ENCODE peak calls at places on chromosome 5, in five cellular contexts. F, Z, Q, S and Y are unnamed samples.

GRCh38 chr5:67677422-67677970 is 480.9 kb upstream of the CD180 start:
- DNase-seq in F (no peak), Z (no peak), Q (no peak), S (no peak), Y (no peak)

GRCh38 chr5:2905741-2906140 is 154.3 kb upstream of the IRX2 start:
- DNase-seq in F (no peak), Z (no peak), Q (no peak), S (no peak), Y (no peak)

GRCh38 chr5:173790177-173790719 is 97.9 kb upstream of the CPEB4 start:
- DNase-seq in F (no peak), Z (no peak), Q (no peak), S (no peak), Y (no peak)

GRCh38 chr5:39157679-39158078 is 61.7 kb downstream of the FYB1 start:
- DNase-seq in F (no peak), Z (no peak), Q (no peak), S (no peak), Y (no peak)

GRCh38 chr5:160665460-160665859 is 186.6 kb downstream of the ATP10B start:
- DNase-seq in F (no peak), Z (no peak), Q (no peak), S (no peak), Y (no peak)

GRCh38 chr5:66896207-66896606 is 300.0 kb downstream of the MAST4 start:
- DNase-seq in F (no peak), Z (no peak), Q (peak; percentile 99), S (no peak), Y (no peak)

GRCh38 chr5:37554938-37555337 is 175.8 kb downstream of the WDR70 start:
- DNase-seq in F (no peak), Z (peak; percentile 41), Q (peak; percentile 34), S (no peak), Y (no peak)

GRCh38 chr5:133514456-133514855 is 97.9 kb downstream of the FSTL4 start:
- DNase-seq in F (no peak), Z (no peak), Q (no peak), S (no peak), Y (no peak)

GRCh38 chr5:153659337-153659736 is 168.9 kb downstream of the GRIA1 start:
- DNase-seq in F (no peak), Z (no peak), Q (peak; percentile 42), S (no peak), Y (no peak)

GRCh38 chr5:140855772-140856674 is at the start of gene PCDHA10:
- DNase-seq in F (no peak), Z (peak; percentile 76), Q (no peak), S (no peak), Y (no peak)
- TF ChIP-seq CTCF in F (no peak), Z (peak; percentile 72), Q (no peak), S (no peak), Y (no peak)

GRCh38 chr5:180898621-180899246 is at the start of gene BTNL8:
- DNase-seq in F (no peak), Z (no peak), Q (peak; percentile 41), S (no peak), Y (no peak)
- H3K27ac ChIP-seq in F (peak within 1 kb of the TSS; percentile 58), Z (no peak within 1 kb of the TSS), Q (no peak within 1 kb of the TSS), S (no peak within 1 kb of the TSS), Y (no peak within 1 kb of the TSS)

GRCh38 chr5:4879075-4879474 is 261.1 kb upstream of the ADAMTS16 start:
- DNase-seq in F (no peak), Z (no peak), Q (no peak), S (no peak), Y (no peak)

GRCh38 chr5:4883388-4883787 is 256.7 kb upstream of the ADAMTS16 start:
- DNase-seq in F (no peak), Z (no peak), Q (no peak), S (no peak), Y (no peak)

GRCh38 chr5:4880304-4880741 is 259.8 kb upstream of the ADAMTS16 start:
- DNase-seq in F (no peak), Z (no peak), Q (no peak), S (no peak), Y (no peak)

GRCh38 chr5:4882186-4882585 is 257.9 kb upstream of the ADAMTS16 start:
- DNase-seq in F (no peak), Z (no peak), Q (no peak), S (no peak), Y (no peak)

DNA sequence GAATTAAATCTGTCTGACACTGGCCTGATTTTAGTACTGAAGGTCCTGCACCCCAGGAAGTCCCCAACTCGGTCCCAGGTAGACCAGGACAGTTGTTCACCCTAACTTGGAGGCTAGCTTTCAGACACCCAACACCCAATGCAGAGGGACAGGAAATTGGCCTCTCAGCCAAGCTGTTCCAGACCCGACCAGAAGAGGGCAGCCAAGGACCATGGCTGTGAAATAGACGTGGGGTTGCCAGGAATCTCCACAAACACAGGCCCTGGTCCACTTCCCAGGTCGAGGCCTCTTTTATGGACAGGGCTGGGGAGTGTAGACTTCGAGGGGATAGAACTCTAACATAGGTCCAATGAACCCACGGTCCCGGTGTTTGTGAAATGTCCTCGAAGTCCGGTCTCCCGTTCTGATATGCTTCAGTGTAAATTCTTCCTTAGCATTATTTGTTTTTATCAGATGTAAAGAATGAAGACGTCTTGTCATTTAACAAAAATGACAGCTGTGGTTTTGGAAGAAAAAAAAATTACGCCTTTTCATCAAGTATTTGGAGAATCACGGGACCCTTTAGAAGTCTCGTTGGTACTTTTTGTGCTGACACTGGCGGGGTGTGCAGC is 260.3 kb upstream of the ADAMTS16 start:
- DNase-seq in F (peak; percentile 68), Z (peak; percentile 77), Q (peak; percentile 43), S (peak; percentile 22), Y (no peak)
- TF ChIP-seq CTCF in F (peak; percentile 81), Z (peak; percentile 94), Q (peak; percentile 98), S (no peak), Y (peak; percentile 57)

DNA sequence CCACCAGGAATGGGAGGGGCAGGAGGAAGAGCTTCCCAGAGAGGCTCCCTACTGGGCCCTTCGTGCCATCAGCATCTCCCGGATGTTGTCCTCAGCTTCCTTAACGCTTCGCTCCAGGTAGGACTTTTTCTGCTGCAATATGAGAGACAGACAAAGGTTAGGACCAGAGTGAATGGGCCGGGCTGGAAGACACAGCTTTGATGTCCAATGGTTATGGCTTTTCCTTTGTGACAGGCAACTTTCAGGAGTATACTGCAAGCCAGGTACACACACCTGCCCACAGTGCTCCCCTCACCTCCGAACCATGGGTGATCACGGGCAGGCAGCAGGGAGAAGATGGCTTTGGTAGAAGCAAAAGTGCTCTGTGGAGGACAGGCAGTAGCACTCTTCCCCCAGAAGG is 57.0 kb downstream of the PFDN1 start:
- DNase-seq in F (no peak), Z (no peak), Q (no peak), S (no peak), Y (no peak)
- H3K27ac ChIP-seq in F (peak overlapping the region; percentile 90), Z (no peak overlapping the region), Q (no peak overlapping the region), S (no peak overlapping the region), Y (no peak overlapping the region)

GRCh38 chr5:110289213-110289810 is 437.2 kb downstream of the TMEM232 start:
- DNase-seq in F (no peak), Z (no peak), Q (no peak), S (no peak), Y (no peak)

DNA sequence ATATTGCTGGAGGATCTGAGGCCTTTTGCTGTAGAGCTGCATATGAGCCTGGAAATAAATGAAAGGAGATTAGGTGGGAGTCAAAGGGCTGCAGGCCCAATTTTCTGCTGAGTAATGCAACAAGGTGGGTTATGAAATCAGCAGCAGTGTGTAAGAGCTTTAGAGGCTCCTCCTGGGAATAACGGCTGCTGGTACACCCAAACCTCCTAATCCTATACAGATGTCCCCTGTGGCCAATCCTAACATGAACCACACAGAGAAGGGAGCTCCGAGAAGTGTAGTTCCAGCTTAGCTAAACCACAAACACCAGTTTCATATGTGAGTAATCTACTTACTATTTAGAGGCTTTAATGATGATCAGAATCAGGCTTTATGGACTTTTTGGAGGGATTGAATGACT is 437.7 kb downstream of the TMEM232 start:
- DNase-seq in F (no peak), Z (no peak), Q (peak; percentile 15), S (no peak), Y (no peak)
- TF ChIP-seq CTCF in F (no peak), Z (no peak), Q (no peak), S (no peak), Y (no peak)

DNA sequence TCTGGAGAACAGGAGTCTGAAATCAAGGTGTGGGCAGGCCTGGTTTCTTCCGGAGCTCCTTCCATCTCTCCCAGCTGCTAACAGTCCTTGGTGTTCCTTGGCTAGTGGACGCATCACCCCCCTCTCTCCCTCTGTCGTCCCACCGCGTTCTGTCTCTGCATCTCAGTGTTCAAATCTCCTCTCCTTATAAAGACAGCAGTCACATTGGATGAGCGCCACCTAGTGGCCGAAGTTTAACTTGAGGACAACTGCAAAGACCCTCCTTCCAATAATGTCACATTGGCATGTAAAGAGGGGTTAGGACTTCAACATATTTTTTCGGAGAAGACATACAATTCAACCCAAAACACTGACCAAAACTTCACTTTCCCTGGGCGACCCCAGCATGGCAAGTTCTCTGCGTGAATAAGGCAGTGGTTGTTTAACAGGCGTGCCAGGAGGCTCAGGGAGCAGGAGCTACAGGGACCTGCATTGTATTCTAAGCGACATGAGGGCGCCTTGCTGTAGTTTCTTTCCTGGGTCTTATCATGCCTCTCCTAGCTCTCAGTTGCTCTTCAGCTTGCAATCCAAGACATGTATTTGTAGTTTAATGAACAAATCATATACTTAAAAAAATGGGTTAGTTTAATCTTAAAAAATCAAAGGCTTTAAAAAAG is 27.9 kb upstream of the BASP1 start:
- DNase-seq in F (peak; percentile 75), Z (peak; percentile 91), Q (peak; percentile 52), S (peak; percentile 39), Y (peak; percentile 43)
- H3K27ac ChIP-seq in F (no peak overlapping the region), Z (no peak overlapping the region), Q (no peak overlapping the region), S (no peak overlapping the region), Y (no peak overlapping the region)